ENCODE peak calls at places on chromosomes 3 and 15, in six cellular contexts. O, I, R, Q, W and T are unnamed samples.
A peak's percentile ranks its signal among the peaks of the same experiment; 100 is the strongest.

GRCh38 chr3:73653877-73654276 is 29.1 kb upstream of the PDZRN3 start:
- DNase-seq in I (no peak), Q (no peak), W (no peak), R (peak; percentile 52), O (no peak), T (no peak)

GRCh38 chr15:40343512-40343911 is 2.8 kb upstream of the CCDC9B start:
- DNase-seq in I (peak; percentile 90), W (no peak), Q (no peak), R (peak; percentile 89), O (peak; percentile 91), T (no peak)

GRCh38 chr3:194204036-194204792 is 68.3 kb downstream of the HES1 start:
- DNase-seq in I (no peak), O (no peak), R (no peak), Q (no peak), W (peak; percentile 69), T (no peak)

GRCh38 chr3:138687236-138687635 is 78.7 kb downstream of the FAIM start:
- DNase-seq in I (peak; percentile 35), W (no peak), R (peak; percentile 39), Q (peak; percentile 40), O (no peak), T (no peak)

GRCh38 chr3:159904455-159904854 is 84.2 kb upstream of the IL12A start:
- DNase-seq in I (no peak), R (no peak), Q (no peak), O (no peak), W (no peak), T (no peak)

GRCh38 chr15:93997071-93997658 is 234.2 kb upstream of the MCTP2 start:
- DNase-seq in I (peak; percentile 45), W (peak; percentile 11), R (peak; percentile 28), Q (no peak), O (no peak), T (no peak)

GRCh38 chr3:174253221-174253620 is 605.9 kb upstream of the NAALADL2 start:
- DNase-seq in I (no peak), W (no peak), R (no peak), O (no peak), Q (no peak), T (no peak)

GRCh38 chr15:69952210-69952555 is 145.5 kb downstream of the TLE3 start:
- DNase-seq in R (no peak), W (no peak), O (no peak), Q (no peak), I (no peak), T (no peak)

GRCh38 chr15:66408690-66409089 is 22.0 kb downstream of the MAP2K1 start:
- DNase-seq in O (no peak), Q (no peak), W (no peak), R (no peak), I (no peak), T (no peak)

GRCh38 chr15:58077427-58077826 is 11.9 kb upstream of the ALDH1A2 start:
- DNase-seq in I (peak; percentile 52), W (no peak), R (no peak), Q (no peak), O (no peak), T (no peak)

GRCh38 chr3:121957674-121958419 is 63.6 kb downstream of the SLC15A2 start:
- DNase-seq in O (peak; percentile 68), Q (peak; percentile 18), I (no peak), R (no peak), W (no peak), T (no peak)

GRCh38 chr3:140994316-140994715 is 52.7 kb downstream of the SLC25A36 start:
- DNase-seq in W (no peak), R (no peak), I (no peak), O (no peak), Q (no peak), T (no peak)

GRCh38 chr15:43934480-43934879 is 107.7 kb downstream of the WDR76 start:
- DNase-seq in O (no peak), I (no peak), R (peak; percentile 39), Q (no peak), W (no peak), T (no peak)

GRCh38 chr3:197151562-197151961 is 121.9 kb upstream of the MELTF start:
- DNase-seq in Q (no peak), O (no peak), W (no peak), R (peak; percentile 49), I (peak; percentile 70), T (no peak)

GRCh38 chr3:59985643-59986200 is 935.9 kb upstream of the CFAP20DC start:
- DNase-seq in O (no peak), R (no peak), I (no peak), W (no peak), Q (peak; percentile 18), T (no peak)

GRCh38 chr3:96266395-96267187 is 547.8 kb upstream of the EPHA6 start:
- DNase-seq in Q (no peak), O (no peak), W (no peak), R (no peak), I (peak; percentile 72), T (no peak)

GRCh38 chr3:99760602-99761001 is 57.1 kb upstream of the CMSS1 start:
- DNase-seq in O (no peak), R (no peak), W (no peak), Q (no peak), I (no peak), T (no peak)

GRCh38 chr3:165544432-165544831 is 292.8 kb downstream of the BCHE start:
- DNase-seq in I (no peak), W (no peak), R (no peak), O (no peak), Q (no peak), T (no peak)

GRCh38 chr15:85073556-85074194 is 92.0 kb downstream of the PDE8A start:
- DNase-seq in R (peak; percentile 16), O (no peak), Q (no peak), I (peak; percentile 73), W (peak; percentile 23), T (no peak)

GRCh38 chr15:29911705-29912104 is 89.4 kb upstream of the TJP1 start:
- DNase-seq in R (peak; percentile 57), Q (no peak), O (no peak), W (no peak), I (no peak), T (no peak)

DNA sequence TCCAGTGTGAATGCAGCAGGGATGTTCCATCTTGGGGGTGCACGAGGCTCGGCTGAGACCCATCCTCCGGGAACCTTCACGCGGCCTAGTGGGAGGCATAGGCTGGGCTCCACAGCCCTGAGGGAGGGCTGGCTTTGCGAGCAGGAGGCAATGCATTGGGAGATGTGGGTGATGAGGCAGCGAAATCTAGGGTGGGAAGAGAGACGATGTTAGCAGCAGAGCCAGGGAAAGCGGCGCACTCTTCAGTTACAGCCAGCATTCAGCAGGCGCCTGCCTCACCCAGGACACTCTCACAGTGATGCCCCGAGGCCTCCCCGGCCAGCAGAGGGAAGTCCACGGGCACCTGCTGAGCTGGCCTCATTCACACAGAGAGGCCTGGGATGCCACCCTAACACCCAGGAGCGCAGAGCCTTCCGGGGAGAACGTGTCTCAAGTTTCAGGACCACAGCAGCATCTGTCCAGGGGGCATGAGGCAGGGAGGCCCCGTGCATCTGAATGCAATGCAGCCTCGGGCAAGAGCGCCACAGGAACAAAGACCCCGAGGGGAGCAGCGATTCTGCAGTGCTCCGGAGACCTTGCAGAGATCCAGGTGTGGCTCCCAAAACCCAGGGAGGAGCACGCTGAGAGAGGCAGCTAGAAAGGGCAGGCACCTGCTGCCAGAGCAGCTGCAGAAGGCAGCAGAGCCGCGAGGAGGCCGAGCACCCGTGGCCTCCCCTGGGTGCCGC is 102.4 kb downstream of the NUP210 start:
- DNase-seq in R (no peak), I (no peak), W (no peak), Q (no peak), O (no peak), T (no peak)
- TF ChIP-seq CTCF in R (no peak), I (no peak), W (no peak), Q (no peak), O (no peak), T (no peak)

GRCh38 chr3:109897734-109898133 is 560.4 kb upstream of the DPPA4 start:
- DNase-seq in Q (no peak), R (no peak), O (no peak), W (no peak), I (peak; percentile 18), T (no peak)

GRCh38 chr3:109902549-109902948 is 565.2 kb upstream of the DPPA4 start:
- DNase-seq in Q (no peak), W (no peak), I (no peak), R (no peak), O (no peak), T (no peak)

GRCh38 chr3:109903100-109903499 is 565.8 kb upstream of the DPPA4 start:
- DNase-seq in I (peak; percentile 29), W (no peak), R (no peak), O (no peak), Q (no peak), T (no peak)

GRCh38 chr3:109900774-109901173 is 563.4 kb upstream of the DPPA4 start:
- DNase-seq in O (no peak), Q (no peak), I (peak; percentile 40), R (no peak), W (no peak), T (no peak)

GRCh38 chr3:109899930-109900329 is 562.6 kb upstream of the DPPA4 start:
- DNase-seq in I (no peak), Q (no peak), W (no peak), R (no peak), O (no peak), T (no peak)
- TF ChIP-seq CTCF in I (no peak), Q (no peak), W (no peak), R (no peak), O (no peak), T (no peak)

GRCh38 chr15:55318588-55319494 is at the start of the genes PIGB and PIGBOS1:
- DNase-seq in Q (peak; percentile 89), I (peak; percentile 76), W (peak; percentile 83), R (peak; percentile 79), O (peak; percentile 91), T (peak; percentile 80)
- TF ChIP-seq CTCF in Q (no peak), I (no peak), W (no peak), R (no peak), O (peak; percentile 22), T (no peak)

GRCh38 chr15:59282515-59283337 is 76.1 kb downstream of the LDHAL6B start:
- DNase-seq in Q (no peak), I (no peak), R (no peak), W (no peak), O (no peak), T (no peak)

GRCh38 chr15:59280855-59281254 is 74.2 kb downstream of the LDHAL6B start:
- DNase-seq in W (no peak), O (no peak), I (no peak), R (no peak), Q (no peak), T (no peak)

GRCh38 chr15:59281699-59282098 is 75.1 kb downstream of the LDHAL6B start:
- DNase-seq in Q (no peak), R (no peak), W (no peak), I (no peak), O (no peak), T (no peak)

GRCh38 chr15:59284768-59285368 is 78.2 kb downstream of the LDHAL6B start:
- DNase-seq in O (no peak), I (no peak), W (no peak), Q (no peak), R (no peak), T (no peak)

DNA sequence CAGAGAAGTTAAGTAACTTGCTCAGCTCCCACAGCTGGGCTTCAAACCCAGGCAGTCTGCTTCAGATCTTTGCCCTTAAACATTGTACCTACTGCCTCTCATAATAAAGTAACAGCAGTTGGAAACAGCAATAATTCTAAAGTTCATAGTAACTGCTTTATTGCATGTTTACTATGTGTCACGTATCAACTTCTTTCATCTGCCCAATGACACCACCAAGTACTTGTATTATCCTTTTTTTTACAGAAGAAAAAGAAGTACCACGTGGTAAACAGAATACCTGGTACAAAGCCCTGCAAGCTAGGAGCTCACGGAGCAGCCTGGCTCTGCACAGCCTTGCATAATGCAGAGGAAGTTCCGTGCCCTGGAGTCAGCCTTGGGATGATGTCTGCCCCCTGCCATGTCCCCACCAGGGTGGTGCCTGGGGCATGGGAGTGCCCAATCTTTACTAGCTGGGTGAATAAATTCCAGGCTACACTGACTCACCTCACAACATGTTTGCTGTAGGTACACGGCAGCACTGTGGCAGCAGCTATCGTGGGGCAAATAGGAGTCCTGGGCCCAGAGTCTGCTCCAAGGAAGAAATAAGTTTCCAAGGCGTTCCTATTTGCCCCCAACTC is 77.2 kb downstream of the LDHAL6B start:
- DNase-seq in Q (no peak), W (no peak), O (no peak), I (peak; percentile 98), R (no peak), T (no peak)
- TF ChIP-seq CTCF in Q (no peak), W (no peak), O (no peak), I (no peak), R (no peak), T (no peak)